ENCODE peak calls at places on chromosome 22, in four cellular contexts. N, O, K and Q are unnamed samples.

GRCh38 chr22:23067023-23067650 is 3.2 kb upstream of the GNAZ start:
- DNase-seq in N (no peak), O (no peak), K (no peak), Q (peak; percentile 3)

GRCh38 chr22:48503876-48504275 is 1323.8 kb downstream of the BRD1 start:
- DNase-seq in N (no peak), O (no peak), K (peak; percentile 16), Q (no peak)

GRCh38 chr22:43004362-43005035 is 10.4 kb downstream of the PACSIN2 start:
- DNase-seq in N (no peak), O (no peak), K (no peak), Q (peak; percentile 64)

GRCh38 chr22:19223617-19224016 is 45.1 kb upstream of the SLC25A1 start:
- DNase-seq in N (no peak), O (no peak), K (no peak), Q (no peak)

GRCh38 chr22:42067706-42068350 is 2.8 kb downstream of the NAGA start:
- DNase-seq in N (no peak), O (no peak), K (no peak), Q (no peak)

GRCh38 chr22:47193606-47194316 is 431.3 kb downstream of the TBC1D22A start:
- DNase-seq in N (peak; percentile 14), O (no peak), K (no peak), Q (no peak)

GRCh38 chr22:41596776-41597634 is 7.4 kb upstream of the PMM1 start:
- DNase-seq in N (no peak), O (no peak), K (peak; percentile 65), Q (peak; percentile 70)

GRCh38 chr22:26762503-26763170 is 105.2 kb downstream of the MIAT start:
- DNase-seq in N (no peak), O (no peak), K (no peak), Q (no peak)

GRCh38 chr22:31284756-31285155 is 7.5 kb downstream of the PIK3IP1 start:
- DNase-seq in N (no peak), O (no peak), K (no peak), Q (no peak)

GRCh38 chr22:23070418-23071162 is at the start of gene GNAZ:
- DNase-seq in N (no peak), O (no peak), K (peak; percentile 56), Q (no peak)

GRCh38 chr22:19086944-19087343 is 35.3 kb downstream of the DGCR2 start:
- DNase-seq in N (peak; percentile 11), O (no peak), K (no peak), Q (no peak)

GRCh38 chr22:34760276-34761008 is 305.5 kb upstream of the ISX start:
- DNase-seq in N (no peak), O (no peak), K (no peak), Q (no peak)

GRCh38 chr22:45612451-45612901 is 59.2 kb upstream of the ATXN10 start:
- DNase-seq in N (no peak), O (no peak), K (no peak), Q (no peak)

GRCh38 chr22:37121887-37122591 is 12.5 kb upstream of the TMPRSS6 start:
- DNase-seq in N (peak; percentile 88), O (no peak), K (no peak), Q (peak; percentile 53)

GRCh38 chr22:30643055-30643875 is 7.7 kb downstream of the SLC35E4 start:
- DNase-seq in N (no peak), O (no peak), K (no peak), Q (no peak)

GRCh38 chr22:35648066-35649025 is at the start of gene APOL6:
- DNase-seq in N (peak; percentile 58), O (no peak), K (no peak), Q (peak; percentile 67)

GRCh38 chr22:25987948-25988347 is 181.3 kb upstream of the SEZ6L start:
- DNase-seq in N (no peak), O (no peak), K (no peak), Q (no peak)

GRCh38 chr22:35525687-35526332 is 14.8 kb upstream of the RASD2 start:
- DNase-seq in N (no peak), O (no peak), K (no peak), Q (no peak)

GRCh38 chr22:17198188-17199130 is 20.8 kb downstream of the ADA2 start:
- DNase-seq in N (no peak), O (no peak), K (no peak), Q (no peak)

GRCh38 chr22:47173535-47174021 is 411.1 kb downstream of the TBC1D22A start:
- DNase-seq in N (no peak), O (no peak), K (peak; percentile 31), Q (peak; percentile 3)

GRCh38 chr22:22612516-22612915 is 31.9 kb upstream of the GGTLC2 start:
- DNase-seq in N (no peak), O (no peak), K (no peak), Q (no peak)

GRCh38 chr22:22603470-22603947 is 40.9 kb upstream of the GGTLC2 start:
- DNase-seq in N (no peak), O (no peak), K (no peak), Q (no peak)

DNA sequence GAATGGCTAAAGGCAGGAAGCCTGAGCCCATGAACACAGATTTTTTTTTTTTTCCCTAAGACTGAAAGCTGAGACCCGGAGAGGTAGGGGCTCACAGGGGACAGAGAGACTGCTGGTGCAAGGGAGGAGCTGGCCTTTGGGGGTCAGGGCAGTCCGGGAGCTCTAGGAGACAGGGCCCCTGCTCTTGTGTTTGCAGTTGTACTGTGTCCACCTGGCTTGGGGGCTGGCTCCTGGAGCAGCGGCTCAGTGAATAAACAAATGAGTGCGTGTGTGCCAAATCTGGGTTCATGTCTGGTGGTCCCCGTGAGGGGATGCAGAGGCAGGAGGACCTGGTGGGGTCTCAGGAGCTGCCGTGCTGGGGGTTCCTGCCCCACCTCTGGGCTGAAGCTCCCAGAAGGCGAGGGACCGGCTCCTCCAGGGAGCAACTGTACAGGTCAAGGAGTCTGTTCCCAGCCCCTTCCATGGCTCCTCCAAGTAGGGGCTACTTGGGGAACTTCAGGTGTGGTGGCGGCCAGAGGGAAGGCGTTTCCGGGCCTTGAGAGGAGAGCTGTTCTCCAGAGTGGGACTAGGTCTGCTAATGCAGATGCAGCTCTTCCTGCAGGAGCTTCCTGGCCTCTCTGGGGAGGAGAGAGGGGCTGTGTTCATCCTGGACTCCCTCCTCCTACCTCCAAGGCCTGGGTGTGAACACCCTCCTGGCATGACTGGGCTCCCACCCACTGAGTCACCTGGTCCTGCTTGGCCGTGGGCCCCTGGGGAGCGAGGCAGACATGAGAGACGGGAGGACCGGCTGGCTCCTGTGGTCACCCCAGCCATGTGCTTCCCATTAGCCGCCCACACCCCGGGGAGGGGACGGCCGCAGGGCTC is 57.6 kb downstream of the FBXO7 start:
- DNase-seq in N (no peak), O (no peak), K (peak; percentile 68), Q (peak; percentile 51)
- TF ChIP-seq POLR2A in N (no peak), O (no peak), K (no peak), Q (no peak)

DNA sequence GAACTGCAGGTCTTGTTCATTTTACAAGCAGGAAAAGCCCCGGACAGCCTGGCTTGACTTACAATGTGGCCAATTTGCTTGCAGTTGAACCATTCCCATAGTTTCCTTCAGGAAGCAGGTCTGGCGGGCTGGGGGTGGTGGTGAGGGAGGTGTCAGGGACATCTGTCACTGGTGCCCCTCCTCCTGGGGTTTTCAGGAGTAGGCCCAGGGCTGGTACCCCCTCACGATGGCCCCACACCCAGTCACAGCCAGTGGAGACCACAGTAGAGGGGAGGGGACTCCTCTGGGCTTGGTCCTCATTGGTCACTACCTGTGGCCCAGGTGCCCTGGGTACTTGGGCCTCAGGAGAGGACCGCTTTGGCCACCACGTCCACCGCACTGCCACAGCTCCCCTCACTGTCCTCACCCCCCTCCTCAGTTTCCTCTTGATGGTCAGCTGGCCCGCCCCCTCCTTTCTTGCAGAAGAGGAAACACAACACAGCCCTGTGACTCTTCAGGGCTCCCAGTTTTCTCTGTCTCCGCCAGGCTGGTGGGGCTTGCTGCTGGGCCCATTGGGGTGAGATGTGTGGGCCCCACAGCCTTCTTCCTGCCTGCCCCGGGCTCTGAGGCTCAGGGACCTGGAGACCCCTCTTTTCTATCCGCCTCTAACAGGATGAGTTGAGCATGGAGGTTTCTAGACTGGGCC is 39.8 kb upstream of the SHISAL1 start:
- DNase-seq in N (no peak), O (no peak), K (no peak), Q (no peak)
- TF ChIP-seq POLR2A in N (no peak), O (no peak), K (no peak), Q (no peak)

GRCh38 chr22:27918351-27919221 is 470 bp downstream of the PITPNB start:
- DNase-seq in N (peak; percentile 29), O (no peak), K (peak; percentile 72), Q (peak; percentile 55)
- TF ChIP-seq POLR2A in N (no peak), O (no peak), K (no peak), Q (no peak)

DNA sequence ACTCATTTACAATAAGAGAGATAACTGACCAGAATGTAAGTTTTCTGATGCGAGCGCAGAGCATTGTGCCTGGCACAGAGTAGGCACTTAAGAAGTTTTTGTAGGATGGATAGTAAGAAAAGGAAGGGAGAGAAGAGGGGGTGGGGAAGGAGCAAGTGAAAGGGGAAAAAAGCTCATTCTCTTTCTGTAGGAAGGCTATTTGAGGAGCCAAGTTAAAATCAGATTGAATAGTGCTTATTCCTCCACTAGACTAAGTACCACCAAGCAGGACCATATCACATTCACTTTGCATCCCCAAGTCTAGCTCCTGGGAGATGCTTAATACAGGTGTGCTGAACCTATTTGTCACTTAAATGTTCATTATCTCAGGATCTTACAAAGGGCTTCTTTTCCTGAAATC is 14.1 kb upstream of the CRKL start:
- DNase-seq in N (no peak), O (no peak), K (no peak), Q (no peak)
- TF ChIP-seq POLR2A in N (no peak), O (no peak), K (no peak), Q (no peak)

GRCh38 chr22:50523806-50524663 is 1.4 kb downstream of the SCO2 start:
- DNase-seq in N (no peak), O (no peak), K (peak; percentile 60), Q (peak; percentile 43)
- TF ChIP-seq POLR2A in N (no peak), O (no peak), K (no peak), Q (no peak)

DNA sequence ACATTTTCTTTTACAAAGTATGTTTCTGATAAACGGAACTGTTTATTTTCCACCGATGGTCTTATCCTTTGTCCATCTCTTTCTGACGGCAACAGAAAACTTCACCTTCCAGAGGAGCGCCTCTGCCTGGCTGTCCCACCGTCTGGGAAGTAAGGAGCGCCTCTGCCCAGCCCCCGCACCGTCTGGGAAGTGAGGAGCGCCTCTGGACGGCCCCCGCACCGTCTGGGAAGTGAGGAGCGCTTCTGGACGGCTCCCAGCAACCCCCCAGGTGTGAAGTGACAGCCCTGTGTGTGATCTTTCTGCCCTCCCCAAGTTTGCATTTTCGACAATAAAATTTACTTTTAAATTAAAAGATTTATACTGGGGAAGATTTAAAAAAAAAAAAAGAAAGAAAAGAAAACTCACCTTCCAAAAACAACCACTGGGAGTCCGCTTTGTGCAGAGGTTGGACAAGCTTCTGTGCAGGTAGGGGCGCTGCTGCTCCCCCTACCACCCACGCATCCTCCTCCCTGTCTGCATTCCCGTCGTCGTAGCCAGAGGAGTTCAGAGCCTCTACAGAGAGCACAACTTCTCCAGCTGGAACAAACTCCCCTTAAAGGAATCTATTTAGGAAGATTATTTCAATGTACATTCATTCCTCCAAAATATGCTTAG is 1.0 kb upstream of the APOBEC3B start:
- DNase-seq in N (no peak), O (peak; percentile 37), K (peak; percentile 37), Q (peak; percentile 54)
- TF ChIP-seq POLR2A in N (no peak), O (no peak), K (no peak), Q (peak; percentile 5)

GRCh38 chr22:38317237-38317994 is at the start of gene CSNK1E:
- DNase-seq in N (peak; percentile 80), O (no peak), K (peak; percentile 82), Q (peak; percentile 86)
- TF ChIP-seq POLR2A in N (no peak), O (no peak), K (no peak), Q (no peak)